ENCODE peak calls at places on chromosome 14, in six cellular contexts. A is fibroblast of lung, I is cardiac muscle cell, O is DND-41, J is uterus, F is MM.1S. L is an unnamed sample.
A peak's percentile ranks its signal among the peaks of the same experiment; 100 is the strongest.

GRCh38 chr14:26138764-26139445 is 458.9 kb downstream of the NOVA1 start:
- DNase-seq in A (peak; percentile 8), I (peak; percentile 46), O (no peak), J (no peak), F (no peak), L (peak; percentile 56)

GRCh38 chr14:103105580-103106168 is 11.1 kb downstream of the EXOC3L4 start:
- DNase-seq in A (no peak), I (no peak), O (peak; percentile 33), J (no peak), F (peak; percentile 44), L (no peak)

GRCh38 chr14:55383039-55383438 is 28.6 kb downstream of the ATG14 start:
- DNase-seq in A (peak; percentile 25), I (no peak), O (no peak), J (no peak), F (no peak), L (no peak)

GRCh38 chr14:38290601-38291190 is 34.8 kb upstream of the CLEC14A start:
- DNase-seq in A (peak; percentile 95), I (peak; percentile 96), O (no peak), J (no peak), F (no peak), L (no peak)

GRCh38 chr14:63544641-63545234 is 1.6 kb upstream of the PPP2R5E start:
- DNase-seq in A (peak; percentile 63), I (peak; percentile 50), O (no peak), J (no peak), F (peak; percentile 13), L (no peak)

GRCh38 chr14:94462763-94463572 is 10.4 kb upstream of the SERPINA11 start:
- DNase-seq in A (no peak), I (no peak), O (no peak), J (no peak), F (no peak), L (no peak)

GRCh38 chr14:77125275-77126073 is 16.1 kb downstream of the ZDHHC22 start:
- DNase-seq in A (no peak), I (no peak), O (no peak), J (no peak), F (no peak), L (peak; percentile 38)

GRCh38 chr14:59428581-59429012 is 36.6 kb downstream of the GPR135 start:
- DNase-seq in A (peak; percentile 85), I (peak; percentile 77), O (no peak), J (no peak), F (no peak), L (no peak)

GRCh38 chr14:45201908-45202307 is 51.1 kb downstream of the MIS18BP1 start:
- DNase-seq in A (peak; percentile 21), I (peak; percentile 29), O (peak; percentile 55), J (no peak), F (peak; percentile 66), L (peak; percentile 12)

GRCh38 chr14:44745371-44745770 is 216.4 kb downstream of the KLHL28 start:
- DNase-seq in A (no peak), I (no peak), O (no peak), J (no peak), F (no peak), L (no peak)

GRCh38 chr14:68195126-68195525 is 375.5 kb downstream of the RAD51B start:
- DNase-seq in A (no peak), I (no peak), O (no peak), J (no peak), F (no peak), L (no peak)

GRCh38 chr14:65098586-65098985 is 3.7 kb downstream of the MAX start:
- DNase-seq in A (peak; percentile 60), I (peak; percentile 38), O (no peak), J (no peak), F (peak; percentile 47), L (no peak)

GRCh38 chr14:65949711-65950516 is 536.3 kb upstream of the CCDC196 start:
- DNase-seq in A (peak; percentile 0), I (peak; percentile 45), O (peak; percentile 44), J (peak; percentile 24), F (no peak), L (no peak)

GRCh38 chr14:56581041-56581727 is 1.6 kb downstream of the TMEM260 start:
- DNase-seq in A (no peak), I (no peak), O (no peak), J (no peak), F (no peak), L (no peak)

GRCh38 chr14:105878125-105878524 is 351.7 kb downstream of the TMEM121 start:
- DNase-seq in A (no peak), I (no peak), O (no peak), J (peak; percentile 4), F (no peak), L (no peak)

GRCh38 chr14:41663478-41663845 is 56.8 kb downstream of the LRFN5 start:
- DNase-seq in A (no peak), I (peak; percentile 6), O (no peak), J (no peak), F (no peak), L (no peak)

GRCh38 chr14:25411933-25412757 is 362.2 kb upstream of the STXBP6 start:
- DNase-seq in A (peak; percentile 11), I (peak; percentile 5), O (no peak), J (no peak), F (peak; percentile 10), L (peak; percentile 73)

GRCh38 chr14:74934476-74935339 is 11.6 kb upstream of the RPS6KL1 start:
- DNase-seq in A (peak; percentile 75), I (peak; percentile 59), O (no peak), J (no peak), F (no peak), L (peak; percentile 32)

DNA sequence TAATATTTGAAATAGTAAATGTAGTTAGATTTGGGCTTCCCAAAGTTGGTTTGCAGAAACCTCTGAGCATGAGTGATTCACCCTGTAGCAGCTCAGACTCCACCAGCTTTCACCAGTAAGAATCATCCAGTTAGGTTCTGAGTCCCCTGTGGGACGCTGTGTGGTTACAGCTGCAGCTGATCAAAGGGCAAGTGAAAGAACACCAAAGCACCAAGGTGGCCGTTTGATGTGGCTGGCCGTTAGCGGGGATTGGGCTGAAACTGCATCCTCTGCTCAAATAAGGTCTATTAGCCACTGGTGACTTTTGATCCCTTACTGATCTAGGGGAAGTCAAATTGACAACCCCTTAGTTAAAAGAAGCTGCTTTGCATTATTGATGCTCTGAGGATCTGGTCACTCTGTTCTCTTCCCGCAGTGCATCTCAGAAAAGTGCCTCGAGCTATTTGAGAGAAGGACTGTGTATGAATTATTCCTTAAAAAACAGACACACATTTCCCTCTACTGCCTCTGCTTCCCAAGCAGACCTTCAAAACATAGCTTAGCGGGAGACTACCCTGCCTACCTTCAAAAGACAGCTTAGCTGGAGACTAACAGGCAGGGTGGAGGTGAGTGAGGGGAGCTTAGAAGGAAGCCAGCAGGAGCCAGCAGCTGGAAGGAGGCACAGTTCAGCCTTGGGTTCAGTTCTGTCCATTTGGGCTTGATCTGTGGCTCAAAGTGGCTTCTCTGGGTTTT is 3.7 kb downstream of the ABHD12B start:
- DNase-seq in A (no peak), I (no peak), O (peak; percentile 96), J (no peak), F (peak; percentile 90), L (no peak)
- H3K4me1 ChIP-seq in A (no peaks in the 10 kb centered on the region), I (no peaks in the 10 kb centered on the region), O (peaks cover 54% of the 10 kb centered on the region), J (no peaks in the 10 kb centered on the region), F (peaks cover 15% of the 10 kb centered on the region), L (peaks cover 16% of the 10 kb centered on the region)

DNA sequence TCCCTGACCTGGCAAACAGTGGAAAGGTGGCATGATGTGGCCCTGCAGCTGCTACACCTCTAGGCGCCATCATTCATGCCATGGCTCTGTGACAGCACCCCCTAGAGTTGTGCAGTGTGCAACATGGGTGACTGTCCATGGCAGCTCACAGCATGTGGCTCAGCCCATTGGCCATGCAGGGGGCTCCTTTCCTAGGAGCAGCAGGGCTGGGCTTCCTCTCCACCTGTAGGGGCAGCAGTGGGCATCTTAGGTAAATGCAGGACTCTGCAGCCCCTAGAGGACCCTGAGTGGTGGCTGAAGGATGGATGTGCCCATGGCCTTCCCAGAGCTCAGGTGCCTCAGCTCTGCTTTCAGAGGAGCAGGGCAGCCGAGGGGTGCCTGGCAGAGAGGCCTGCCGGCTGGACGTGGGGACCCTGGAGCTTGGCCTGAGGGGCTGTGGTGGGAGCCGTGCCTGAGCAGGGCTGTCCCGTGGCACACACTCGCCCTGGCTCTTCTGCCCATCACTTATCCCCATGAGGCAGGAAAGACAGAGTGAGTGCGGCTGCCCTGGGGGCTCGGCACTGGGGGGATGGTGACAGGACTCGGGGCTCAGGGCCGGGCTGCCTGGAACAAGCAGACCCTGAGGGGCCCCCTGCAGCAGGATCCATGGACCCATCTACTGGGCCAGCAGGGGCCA is 7.4 kb downstream of the ADSS1 start:
- DNase-seq in A (no peak), I (no peak), O (peak; percentile 22), J (no peak), F (no peak), L (peak; percentile 59)
- H3K4me1 ChIP-seq in A (peaks cover 5% of the 10 kb centered on the region), I (no peaks in the 10 kb centered on the region), O (no peaks in the 10 kb centered on the region), J (no peaks in the 10 kb centered on the region), F (no peaks in the 10 kb centered on the region), L (no peaks in the 10 kb centered on the region)

DNA sequence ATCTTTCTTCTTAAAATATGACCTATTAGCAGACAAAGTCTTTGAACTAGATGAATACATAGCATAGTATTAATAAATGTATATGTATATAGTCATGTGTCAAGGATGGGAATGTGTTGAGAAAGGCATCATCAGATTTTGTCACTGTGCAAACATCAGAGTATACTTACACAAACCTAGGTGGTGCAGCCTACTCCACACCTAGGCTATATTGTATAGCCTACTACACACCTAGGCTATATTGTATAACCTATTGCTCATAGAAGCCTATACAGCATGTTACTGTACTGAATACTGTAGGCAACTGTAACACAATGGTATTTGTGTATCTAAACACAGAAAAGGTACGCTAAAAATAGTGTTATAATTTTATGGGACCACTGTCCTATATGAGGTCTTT is 47.6 kb downstream of the PTPN21 start:
- DNase-seq in A (no peak), I (no peak), O (no peak), J (no peak), F (no peak), L (no peak)
- H3K4me1 ChIP-seq in A (no peaks in the 10 kb centered on the region), I (peaks cover 16% of the 10 kb centered on the region), O (no peaks in the 10 kb centered on the region), J (no peaks in the 10 kb centered on the region), F (no peaks in the 10 kb centered on the region), L (no peaks in the 10 kb centered on the region)

DNA sequence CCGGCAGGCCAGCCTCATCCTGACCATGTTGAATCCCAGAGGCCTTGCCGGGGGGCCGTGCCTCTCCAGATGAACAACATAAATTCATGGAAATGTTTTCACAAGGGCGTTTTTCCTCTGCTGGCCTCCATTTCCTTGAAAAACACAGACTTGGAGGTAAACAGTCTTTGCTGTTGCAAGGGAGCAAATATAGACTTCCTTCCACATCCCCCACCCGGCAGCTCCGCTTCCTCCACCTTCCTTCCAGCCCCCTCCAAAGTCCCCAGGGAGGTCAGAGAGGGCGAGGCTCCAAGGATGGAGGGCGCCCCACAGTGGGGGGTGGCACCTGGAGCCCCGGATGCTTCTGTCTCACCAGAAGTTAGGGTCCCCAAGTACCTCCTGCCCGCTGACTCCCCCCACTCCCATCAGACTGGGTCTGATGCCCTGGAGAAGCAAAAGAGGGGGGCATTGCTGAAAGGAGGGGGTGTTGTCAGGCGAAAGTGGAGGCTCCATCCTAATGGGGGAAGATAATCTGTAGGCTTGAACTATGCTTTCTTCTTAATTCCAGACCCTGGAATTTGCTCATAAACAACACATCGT is 31.1 kb downstream of the CALM1 start:
- DNase-seq in A (no peak), I (no peak), O (no peak), J (no peak), F (no peak), L (no peak)
- H3K4me1 ChIP-seq in A (no peaks in the 10 kb centered on the region), I (no peaks in the 10 kb centered on the region), O (no peaks in the 10 kb centered on the region), J (no peaks in the 10 kb centered on the region), F (no peaks in the 10 kb centered on the region), L (no peaks in the 10 kb centered on the region)

DNA sequence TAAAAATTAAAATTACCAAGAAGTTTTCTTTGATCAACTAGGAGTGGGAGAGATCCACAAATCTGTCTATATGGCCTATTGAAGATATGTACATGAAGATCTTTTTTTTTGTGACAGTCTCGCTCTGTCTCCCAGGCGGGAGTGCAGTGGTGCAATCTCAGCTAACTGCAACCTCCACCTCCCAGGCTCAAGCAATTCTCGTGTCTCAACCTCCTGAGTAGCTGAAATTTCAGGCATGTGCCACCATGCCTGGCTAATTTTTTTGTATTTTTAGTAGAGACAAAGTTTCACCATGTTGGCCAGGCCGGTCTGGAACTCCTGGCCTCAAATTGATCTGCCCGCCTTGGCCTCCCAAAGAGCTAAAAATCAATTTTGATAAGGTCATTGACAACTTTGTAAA is 4.6 kb upstream of the NFATC4 start:
- DNase-seq in A (no peak), I (no peak), O (no peak), J (no peak), F (no peak), L (no peak)
- H3K4me1 ChIP-seq in A (peaks cover 15% of the 10 kb centered on the region), I (peaks cover 5% of the 10 kb centered on the region), O (no peaks in the 10 kb centered on the region), J (no peaks in the 10 kb centered on the region), F (no peaks in the 10 kb centered on the region), L (peaks cover 5% of the 10 kb centered on the region)

L was measured in neural progenitor cell.